ENCODE peak calls at places on chromosome 1, in five cellular contexts. E is ovary, H is gastrocnemius medialis, R is K562, L is breast epithelium. B is an unnamed sample.

GRCh38 chr1:77056525-77056924 is 162.7 kb downstream of the PIGK start:
- DNase-seq in E (no peak), H (no peak), R (no peak), L (no peak), B (no peak)

GRCh38 chr1:175192111-175192629 is 406 bp downstream of the KIAA0040 start:
- DNase-seq in E (peak; percentile 68), H (peak; percentile 61), R (peak; percentile 44), L (peak; percentile 70), B (peak; percentile 85)

GRCh38 chr1:109253803-109254620 is 4.7 kb downstream of the CELSR2 start:
- DNase-seq in E (no peak), H (no peak), R (peak; percentile 84), L (no peak), B (no peak)

GRCh38 chr1:155688318-155689121 is at the start of the genes DAP3 and YY1AP1:
- DNase-seq in E (peak; percentile 93), H (peak; percentile 89), R (peak; percentile 93), L (peak; percentile 86), B (peak; percentile 95)

GRCh38 chr1:205243355-205244191 is 15.8 kb downstream of the TMCC2 start:
- DNase-seq in E (peak; percentile 12), H (no peak), R (no peak), L (no peak), B (no peak)

GRCh38 chr1:30743584-30744059 is 14.0 kb downstream of the LAPTM5 start:
- DNase-seq in E (no peak), H (no peak), R (no peak), L (no peak), B (no peak)

GRCh38 chr1:246428542-246429308 is 78.4 kb downstream of the SMYD3 start:
- DNase-seq in E (no peak), H (no peak), R (no peak), L (no peak), B (no peak)

GRCh38 chr1:1703796-1704195 is 11.2 kb upstream of the SLC35E2B start:
- DNase-seq in E (no peak), H (no peak), R (no peak), L (no peak), B (peak; percentile 51)

DNA sequence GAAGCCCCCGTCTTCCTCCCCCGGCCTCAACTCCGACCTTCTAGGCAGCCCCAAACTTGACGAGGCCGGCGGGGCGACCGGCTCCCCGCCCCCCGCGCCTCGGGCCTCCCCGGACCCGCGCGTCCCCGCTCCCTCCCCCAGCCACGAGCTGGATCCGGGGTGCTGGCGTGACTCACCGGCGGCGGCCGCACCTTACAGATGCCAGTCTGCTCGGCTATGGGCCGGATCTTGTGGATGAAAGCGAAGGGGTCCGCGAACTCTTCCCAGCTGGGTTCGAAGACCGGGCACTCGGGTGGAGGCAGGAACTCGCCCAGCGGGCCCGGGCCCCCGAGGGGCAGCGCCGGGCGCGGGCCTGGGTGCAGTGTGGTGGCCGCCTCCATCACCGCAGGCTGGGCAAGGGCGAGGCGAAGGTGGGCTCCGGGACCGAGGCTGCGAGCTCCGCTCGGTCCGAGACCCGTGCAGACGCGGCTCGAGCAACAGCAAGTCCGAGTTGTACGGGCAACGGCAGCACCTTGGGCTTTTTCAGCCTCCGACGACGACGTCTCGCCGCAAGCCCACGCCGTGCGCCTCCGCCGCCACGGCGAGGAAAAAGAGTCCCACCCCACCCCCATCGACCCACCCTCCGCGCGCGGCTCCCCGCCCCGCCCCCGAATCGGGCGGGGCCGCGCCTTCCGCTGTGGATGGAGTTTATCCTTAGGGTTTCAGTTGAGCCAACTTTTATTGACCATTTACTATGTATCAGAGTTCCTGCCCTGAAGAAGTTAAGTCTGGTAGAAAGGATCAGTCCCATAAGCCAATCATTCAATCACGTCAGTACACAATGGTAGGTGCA is at the start of gene KDM5B:
- DNase-seq in E (peak; percentile 87), H (peak; percentile 42), R (peak; percentile 85), L (peak; percentile 39), B (peak; percentile 81)
- H3K27ac ChIP-seq in E (peak within 1 kb of the TSS; percentile 79), H (peak within 1 kb of the TSS; percentile 85), R (peak within 1 kb of the TSS; percentile 90), L (peak within 1 kb of the TSS; percentile 95), B (peak within 1 kb of the TSS; percentile 91)

DNA sequence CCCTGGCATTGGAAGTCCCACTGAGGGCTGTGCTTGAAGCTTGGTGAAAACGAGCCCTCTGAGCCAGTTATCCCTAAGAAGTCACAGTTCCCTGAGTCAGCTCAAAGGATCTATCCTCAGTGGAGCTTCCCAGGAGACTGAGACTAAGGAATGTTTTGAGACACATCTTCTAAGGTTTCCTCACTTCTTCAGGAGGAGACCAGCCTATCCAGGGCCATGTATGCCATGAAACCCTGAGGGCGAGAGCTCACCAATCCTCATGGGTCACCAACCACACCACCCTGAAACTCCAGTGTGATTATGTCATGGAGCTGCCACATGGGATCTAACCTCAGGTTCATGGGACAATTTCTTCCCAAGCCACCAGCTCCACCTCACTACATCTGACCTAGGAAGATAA is 7.6 kb upstream of the TIE1 start:
- DNase-seq in E (no peak), H (no peak), R (no peak), L (no peak), B (no peak)
- TF ChIP-seq CTCF in E (no peak), H (no peak), R (no peak), L (no peak), B (no peak)

GRCh38 chr1:207321045-207321789 is at the start of gene CD55:
- DNase-seq in E (peak; percentile 93), H (peak; percentile 98), R (peak; percentile 97), L (peak; percentile 98), B (peak; percentile 99)

GRCh38 chr1:207323425-207323976 is 2.0 kb downstream of the CD55 start:
- DNase-seq in E (no peak), H (no peak), R (no peak), L (no peak), B (no peak)

GRCh38 chr1:207318072-207318619 is 3.3 kb upstream of the CD55 start:
- DNase-seq in E (no peak), H (no peak), R (no peak), L (no peak), B (no peak)

GRCh38 chr1:207319207-207319606 is 2.3 kb upstream of the CD55 start:
- DNase-seq in E (no peak), H (no peak), R (no peak), L (no peak), B (no peak)

GRCh38 chr1:207321790-207322530 is 482 bp downstream of the CD55 start:
- DNase-seq in E (no peak), H (no peak), R (no peak), L (no peak), B (no peak)
- TF ChIP-seq POLR2A in E (no peak), H (no peak), R (no peak), L (no peak), B (no peak)

DNA sequence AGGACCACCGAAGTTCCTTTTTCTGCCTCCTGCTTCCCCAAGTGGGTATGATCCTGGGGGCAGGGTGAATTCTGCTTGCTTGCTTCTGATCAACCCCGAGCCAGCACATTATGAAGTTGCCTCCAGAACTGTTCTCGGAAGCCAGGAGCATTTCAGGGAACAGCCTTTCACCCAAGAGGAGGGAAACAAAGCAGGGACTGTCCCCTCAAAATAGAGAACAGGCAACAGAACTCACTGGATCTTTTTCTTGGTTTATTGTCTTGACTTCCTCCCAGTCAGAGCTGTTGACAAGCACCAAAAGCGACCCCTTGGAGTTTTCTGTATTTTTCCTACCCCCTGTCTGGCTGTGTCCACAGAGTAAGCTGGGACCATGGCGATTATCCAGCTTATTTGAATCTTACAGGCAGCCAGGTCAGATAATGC is 258.3 kb upstream of the SGIP1 start:
- DNase-seq in E (no peak), H (peak; percentile 30), R (no peak), L (no peak), B (no peak)
- H3K27ac ChIP-seq in E (no peak overlapping the region), H (peak overlapping the region; percentile 6), R (no peak overlapping the region), L (peak overlapping the region; percentile 65), B (peak overlapping the region; percentile 5)

GRCh38 chr1:214602764-214603657 is at the start of gene CENPF:
- DNase-seq in E (peak; percentile 97), H (peak; percentile 97), R (peak; percentile 99), L (peak; percentile 96), B (peak; percentile 97)
- TF ChIP-seq CTCF in E (peak; percentile 11), H (no peak), R (peak; percentile 33), L (peak; percentile 44), B (peak; percentile 36)

GRCh38 chr1:208213786-208214185 is 30.4 kb downstream of the PLXNA2 start:
- DNase-seq in E (no peak), H (no peak), R (no peak), L (no peak), B (no peak)
- TF ChIP-seq POLR2A in E (no peak), H (no peak), R (no peak), L (no peak), B (no peak)

B was measured in suprapubic skin.